ENCODE peak calls at places on chromosome 18, in six cellular contexts. H is colonic mucosa, O is GM13976, V is sigmoid colon, W is pancreas, M is AG10803. A is an unnamed sample.

GRCh38 chr18:61748024-61748423 is 144.8 kb downstream of the RNF152 start:
- DNase-seq in O (no peak), M (no peak), V (no peak), H (no peak), W (no peak), A (no peak)

GRCh38 chr18:9608728-9609127 is 5.6 kb downstream of the PPP4R1 start:
- DNase-seq in V (no peak), H (no peak), W (no peak), O (no peak), M (no peak), A (no peak)

GRCh38 chr18:51447351-51447896 is 249.9 kb upstream of the MEX3C start:
- DNase-seq in V (no peak), W (peak; percentile 90), H (no peak), M (no peak), O (no peak), A (no peak)

GRCh38 chr18:32308493-32309120 is 118.8 kb downstream of the MEP1B start:
- DNase-seq in H (no peak), V (peak; percentile 75), M (peak; percentile 84), O (no peak), W (no peak), A (no peak)

GRCh38 chr18:52341617-52342381 is 1.8 kb downstream of the DCC start:
- DNase-seq in H (no peak), M (no peak), V (no peak), W (no peak), O (no peak), A (peak; percentile 56)

GRCh38 chr18:14945984-14946383 is 198.0 kb downstream of the ANKRD30B start:
- DNase-seq in M (no peak), V (no peak), H (no peak), W (no peak), O (no peak), A (no peak)

GRCh38 chr18:66495844-66496243 is 108.0 kb downstream of the CDH19 start:
- DNase-seq in O (peak; percentile 1), M (no peak), H (peak; percentile 49), W (peak; percentile 50), V (no peak), A (peak; percentile 82)

GRCh38 chr18:47531759-47532158 is 280.3 kb upstream of the SKOR2 start:
- DNase-seq in V (no peak), H (no peak), W (no peak), M (no peak), O (no peak), A (no peak)

GRCh38 chr18:69539404-69539803 is 138.7 kb downstream of the DOK6 start:
- DNase-seq in V (no peak), H (no peak), W (no peak), O (no peak), M (no peak), A (no peak)

GRCh38 chr18:21335927-21336488 is 94.0 kb downstream of the GREB1L start:
- DNase-seq in V (no peak), H (no peak), M (no peak), O (no peak), W (no peak), A (no peak)

GRCh38 chr18:47935321-47935720 is 4.9 kb upstream of the SMAD2 start:
- DNase-seq in M (no peak), O (no peak), H (no peak), V (no peak), W (no peak), A (no peak)

GRCh38 chr18:24878289-24878688 is 417.9 kb downstream of the HRH4 start:
- DNase-seq in V (no peak), O (no peak), W (no peak), H (no peak), M (peak; percentile 70), A (no peak)

GRCh38 chr18:70338890-70339289 is 50.0 kb downstream of the SOCS6 start:
- DNase-seq in O (no peak), V (no peak), W (no peak), M (no peak), H (no peak), A (no peak)

GRCh38 chr18:35949903-35950627 is 22.4 kb upstream of the RMP24 start:
- DNase-seq in O (peak; percentile 75), W (peak; percentile 39), H (peak; percentile 61), M (peak; percentile 52), V (peak; percentile 73), A (peak; percentile 54)

GRCh38 chr18:40782731-40783130 is 1172.3 kb upstream of the PIK3C3 start:
- DNase-seq in H (no peak), V (no peak), W (no peak), O (no peak), M (no peak), A (no peak)

GRCh38 chr18:7618821-7619410 is 51.8 kb downstream of the PTPRM start:
- DNase-seq in H (no peak), M (peak; percentile 71), O (no peak), W (no peak), V (no peak), A (no peak)

GRCh38 chr18:9466127-9466526 is 9.2 kb upstream of the RALBP1 start:
- DNase-seq in O (no peak), W (no peak), M (no peak), H (no peak), V (no peak), A (no peak)

GRCh38 chr18:67476585-67476984 is 39.9 kb downstream of the DSEL start:
- DNase-seq in V (no peak), W (no peak), M (peak; percentile 20), O (no peak), H (no peak), A (no peak)

GRCh38 chr18:12061685-12062084 is 32.0 kb upstream of the ANKRD62 start:
- DNase-seq in V (no peak), O (no peak), H (no peak), M (no peak), W (no peak), A (no peak)

GRCh38 chr18:25327631-25328030 is 24.3 kb downstream of the ZNF521 start:
- DNase-seq in W (no peak), V (no peak), O (no peak), H (no peak), M (no peak), A (no peak)

GRCh38 chr18:11040823-11041712 is 108.3 kb downstream of the PIEZO2 start:
- DNase-seq in V (no peak), H (peak; percentile 84), O (peak; percentile 50), M (peak; percentile 42), W (peak; percentile 56), A (no peak)

GRCh38 chr18:75926811-75927210 is 499.3 kb upstream of the SMIM21 start:
- DNase-seq in M (no peak), W (no peak), O (no peak), V (no peak), H (no peak), A (no peak)

GRCh38 chr18:998976-999375 is 94.3 kb downstream of the ADCYAP1 start:
- DNase-seq in O (no peak), W (no peak), V (no peak), M (no peak), H (no peak), A (no peak)

GRCh38 chr18:44742741-44743311 is 62.1 kb downstream of the SETBP1 start:
- DNase-seq in M (peak; percentile 79), V (peak; percentile 91), H (peak; percentile 50), W (peak; percentile 52), O (no peak), A (no peak)

DNA sequence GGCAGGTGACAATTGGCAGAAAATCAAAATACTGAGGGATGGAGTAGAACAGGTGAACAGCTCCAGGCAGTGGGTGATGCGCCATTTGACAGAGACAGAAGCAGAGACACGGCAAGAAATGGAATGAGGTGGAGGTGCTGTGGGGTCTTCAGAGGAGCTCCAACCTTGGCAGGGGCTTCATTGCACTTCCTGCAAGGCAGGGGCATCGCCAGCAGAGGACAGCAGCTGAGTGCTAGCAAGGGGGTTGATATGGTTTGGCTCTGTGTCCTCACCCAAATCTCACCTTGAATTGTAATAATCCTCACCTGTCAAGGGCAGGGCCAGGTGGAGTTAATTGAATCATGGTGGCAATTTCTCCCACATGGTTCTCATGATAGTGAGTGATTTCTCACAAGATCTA is 42.8 kb downstream of the CCDC68 start:
- DNase-seq in O (no peak), M (no peak), W (no peak), V (no peak), H (no peak), A (no peak)
- TF ChIP-seq CTCF in O (no peak), M (no peak), W (no peak), V (no peak), H (no peak), A (no peak)

DNA sequence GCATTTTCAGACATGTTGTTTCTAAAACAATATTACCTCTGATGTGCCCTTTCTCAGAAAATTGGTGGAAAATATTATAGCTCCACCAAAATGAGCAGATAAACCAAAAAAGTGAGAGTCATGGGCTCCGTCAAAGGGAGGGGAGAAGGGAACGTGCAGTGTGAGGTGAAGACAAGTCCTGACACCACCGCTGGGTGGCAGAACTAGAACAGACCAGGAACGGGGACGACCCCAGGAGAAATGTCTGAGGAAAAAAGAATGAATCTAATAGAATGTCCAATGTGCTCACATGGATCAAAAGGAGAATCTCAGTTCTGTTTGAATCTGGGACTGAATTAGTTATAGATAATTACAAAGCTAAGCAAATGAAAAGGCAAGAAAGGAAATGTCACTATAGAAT is 22.6 kb upstream of the BCL2 start:
- DNase-seq in M (peak; percentile 22), V (no peak), H (no peak), O (peak; percentile 52), W (no peak), A (no peak)
- TF ChIP-seq CTCF in M (peak; percentile 53), V (no peak), H (no peak), O (peak; percentile 43), W (no peak), A (no peak)

DNA sequence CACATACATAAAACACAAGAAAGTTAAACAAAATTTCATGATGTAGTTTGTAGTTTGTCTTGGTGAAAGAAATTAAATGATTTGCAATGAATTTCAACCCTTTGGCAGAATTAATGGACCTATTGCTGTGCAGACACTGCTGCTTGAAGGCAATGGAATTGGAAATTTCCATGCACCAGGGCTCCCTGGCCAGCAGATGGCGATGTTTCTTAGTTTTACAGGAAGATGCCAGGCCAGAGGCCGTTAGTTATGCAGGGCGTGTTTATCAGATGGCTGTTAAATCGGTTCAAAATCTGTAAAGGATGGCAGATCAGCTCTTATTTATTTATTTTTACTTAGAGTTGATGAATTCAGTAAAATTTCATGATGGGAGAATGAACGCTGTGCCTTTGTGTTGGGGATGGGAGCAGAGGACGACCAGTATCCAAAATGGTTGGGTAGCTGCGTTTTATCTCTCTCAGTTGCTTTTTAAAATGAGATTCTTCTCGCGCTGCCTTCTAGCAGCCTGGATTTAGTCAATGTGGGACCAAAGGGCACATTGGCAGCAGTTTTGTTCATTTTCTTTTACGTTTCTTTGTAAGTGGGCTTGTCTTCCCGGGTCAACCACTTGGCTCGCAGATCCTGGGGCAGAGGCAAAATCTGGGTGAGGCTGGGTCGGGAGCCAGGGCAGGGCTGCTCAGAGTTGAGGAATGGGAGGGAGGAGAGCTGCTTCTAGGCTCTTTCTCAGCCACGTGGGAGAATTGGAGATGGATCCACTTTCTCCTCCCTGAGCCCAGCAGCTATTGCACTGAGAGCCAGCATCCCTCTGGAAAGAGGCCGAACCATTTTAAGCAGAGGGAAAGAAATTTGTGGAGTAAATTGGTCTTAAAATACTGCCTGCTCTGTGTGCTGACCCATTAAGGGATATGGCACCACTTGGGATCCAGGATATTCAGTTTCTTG is 344.0 kb downstream of the PIK3C3 start:
- DNase-seq in V (peak; percentile 80), H (peak; percentile 72), W (peak; percentile 29), O (peak; percentile 53), M (peak; percentile 73), A (peak; percentile 60)
- TF ChIP-seq CTCF in V (peak; percentile 51), H (peak; percentile 94), W (peak; percentile 71), O (peak; percentile 84), M (peak; percentile 96), A (peak; percentile 94)

DNA sequence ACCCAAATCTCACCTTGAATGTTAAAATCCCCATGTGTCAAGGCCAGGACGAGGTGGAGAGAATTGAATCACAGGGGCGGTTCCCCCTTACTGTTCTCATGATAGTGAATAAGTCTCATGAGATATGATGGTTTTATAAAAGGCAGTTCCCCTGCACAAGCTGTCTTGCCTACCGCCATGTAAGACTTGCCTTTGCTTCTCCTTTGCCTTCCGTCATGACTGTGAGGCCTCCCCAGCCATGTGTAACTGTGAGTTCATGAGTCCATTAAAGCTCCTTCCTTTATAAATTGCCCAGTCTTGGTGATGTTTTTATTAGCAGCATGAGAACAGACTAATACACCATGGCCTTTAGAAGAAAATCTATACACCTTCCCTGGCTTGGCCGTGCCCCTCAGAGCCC is 7.4 kb upstream of the MBP start:
- DNase-seq in V (no peak), W (no peak), H (no peak), M (no peak), O (no peak), A (no peak)
- TF ChIP-seq CTCF in V (no peak), W (no peak), H (no peak), M (no peak), O (no peak), A (no peak)

A was measured in mesothelial cell of epicardium.